ENCODE peak calls at places on chromosomes 5 and 9, in five cellular contexts. One of them, this sample, is unnamed.
A peak's percentile ranks its signal among the peaks of the same experiment; 100 is the strongest.

GRCh38 chr5:127802477-127802865 is 99.3 kb downstream of the CCDC192 start:
- DNase-seq in GM23248: peak; percentile 42
- DNase-seq in CD4-positive, CD25-positive, alpha-beta regulatory T cell: no peak
- DNase-seq in endodermal cell: no peak
- DNase-seq in naive thymus-derived CD4-positive, alpha-beta T cell: no peak
- DNase-seq in this sample: no peak

GRCh38 chr9:130450344-130451003 is 5.7 kb downstream of the ASS1 start:
- DNase-seq in CD4-positive, CD25-positive, alpha-beta regulatory T cell: no peak
- DNase-seq in naive thymus-derived CD4-positive, alpha-beta T cell: no peak
- DNase-seq in endodermal cell: peak; percentile 72
- DNase-seq in GM23248: no peak
- DNase-seq in this sample: no peak

GRCh38 chr5:126450388-126450787 is 27.2 kb downstream of the GRAMD2B start:
- DNase-seq in endodermal cell: no peak
- DNase-seq in GM23248: no peak
- DNase-seq in CD4-positive, CD25-positive, alpha-beta regulatory T cell: peak; percentile 58
- DNase-seq in naive thymus-derived CD4-positive, alpha-beta T cell: peak; percentile 51
- DNase-seq in this sample: no peak

GRCh38 chr9:134535171-134535570 is 106.4 kb upstream of the COL5A1 start:
- DNase-seq in naive thymus-derived CD4-positive, alpha-beta T cell: no peak
- DNase-seq in endodermal cell: no peak
- DNase-seq in CD4-positive, CD25-positive, alpha-beta regulatory T cell: no peak
- DNase-seq in GM23248: no peak
- DNase-seq in this sample: no peak

GRCh38 chr9:129720181-129720864 is 32.5 kb downstream of the PTGES start:
- DNase-seq in endodermal cell: peak; percentile 91
- DNase-seq in CD4-positive, CD25-positive, alpha-beta regulatory T cell: no peak
- DNase-seq in GM23248: no peak
- DNase-seq in naive thymus-derived CD4-positive, alpha-beta T cell: no peak
- DNase-seq in this sample: no peak

GRCh38 chr5:66558562-66558961 is 37.6 kb upstream of the MAST4 start:
- DNase-seq in naive thymus-derived CD4-positive, alpha-beta T cell: no peak
- DNase-seq in endodermal cell: no peak
- DNase-seq in GM23248: no peak
- DNase-seq in CD4-positive, CD25-positive, alpha-beta regulatory T cell: no peak
- DNase-seq in this sample: no peak

GRCh38 chr5:165626161-165626560 is 2120.7 kb downstream of the MAT2B start:
- DNase-seq in CD4-positive, CD25-positive, alpha-beta regulatory T cell: no peak
- DNase-seq in endodermal cell: no peak
- DNase-seq in naive thymus-derived CD4-positive, alpha-beta T cell: no peak
- DNase-seq in GM23248: no peak
- DNase-seq in this sample: no peak

GRCh38 chr5:59760798-59761348 is 132.7 kb downstream of the PDE4D start:
- DNase-seq in naive thymus-derived CD4-positive, alpha-beta T cell: no peak
- DNase-seq in GM23248: peak; percentile 84
- DNase-seq in endodermal cell: no peak
- DNase-seq in CD4-positive, CD25-positive, alpha-beta regulatory T cell: no peak
- DNase-seq in this sample: no peak

GRCh38 chr9:79028101-79028500 is 543.7 kb upstream of the TLE4 start:
- DNase-seq in CD4-positive, CD25-positive, alpha-beta regulatory T cell: no peak
- DNase-seq in naive thymus-derived CD4-positive, alpha-beta T cell: no peak
- DNase-seq in GM23248: peak; percentile 43
- DNase-seq in endodermal cell: no peak
- DNase-seq in this sample: no peak

GRCh38 chr5:53031695-53032096 is 42.5 kb downstream of the ITGA2 start:
- DNase-seq in GM23248: peak; percentile 73
- DNase-seq in naive thymus-derived CD4-positive, alpha-beta T cell: peak; percentile 68
- DNase-seq in endodermal cell: no peak
- DNase-seq in CD4-positive, CD25-positive, alpha-beta regulatory T cell: no peak
- DNase-seq in this sample: no peak

GRCh38 chr5:110909950-110910349 is 161.6 kb upstream of the TSLP start:
- DNase-seq in CD4-positive, CD25-positive, alpha-beta regulatory T cell: no peak
- DNase-seq in GM23248: peak; percentile 36
- DNase-seq in endodermal cell: no peak
- DNase-seq in naive thymus-derived CD4-positive, alpha-beta T cell: no peak
- DNase-seq in this sample: no peak

GRCh38 chr9:131654857-131655577 is 84.9 kb downstream of the RAPGEF1 start:
- DNase-seq in naive thymus-derived CD4-positive, alpha-beta T cell: no peak
- DNase-seq in CD4-positive, CD25-positive, alpha-beta regulatory T cell: no peak
- DNase-seq in endodermal cell: no peak
- DNase-seq in GM23248: no peak
- DNase-seq in this sample: no peak

GRCh38 chr5:149403923-149404745 is 25.0 kb upstream of the IL17B start:
- DNase-seq in GM23248: peak; percentile 94
- DNase-seq in CD4-positive, CD25-positive, alpha-beta regulatory T cell: no peak
- DNase-seq in naive thymus-derived CD4-positive, alpha-beta T cell: no peak
- DNase-seq in endodermal cell: no peak
- DNase-seq in this sample: no peak

GRCh38 chr5:93596676-93597441 is 13.8 kb downstream of the NR2F1 start:
- DNase-seq in naive thymus-derived CD4-positive, alpha-beta T cell: no peak
- DNase-seq in endodermal cell: peak; percentile 92
- DNase-seq in CD4-positive, CD25-positive, alpha-beta regulatory T cell: no peak
- DNase-seq in GM23248: no peak
- DNase-seq in this sample: no peak

GRCh38 chr5:152405145-152405544 is at the start of gene NMUR2:
- DNase-seq in endodermal cell: peak; percentile 89
- DNase-seq in CD4-positive, CD25-positive, alpha-beta regulatory T cell: no peak
- DNase-seq in naive thymus-derived CD4-positive, alpha-beta T cell: no peak
- DNase-seq in GM23248: no peak
- DNase-seq in this sample: no peak

GRCh38 chr5:35012796-35013195 is 35.0 kb downstream of the AGXT2 start:
- DNase-seq in GM23248: no peak
- DNase-seq in CD4-positive, CD25-positive, alpha-beta regulatory T cell: no peak
- DNase-seq in endodermal cell: no peak
- DNase-seq in naive thymus-derived CD4-positive, alpha-beta T cell: no peak
- DNase-seq in this sample: no peak

DNA sequence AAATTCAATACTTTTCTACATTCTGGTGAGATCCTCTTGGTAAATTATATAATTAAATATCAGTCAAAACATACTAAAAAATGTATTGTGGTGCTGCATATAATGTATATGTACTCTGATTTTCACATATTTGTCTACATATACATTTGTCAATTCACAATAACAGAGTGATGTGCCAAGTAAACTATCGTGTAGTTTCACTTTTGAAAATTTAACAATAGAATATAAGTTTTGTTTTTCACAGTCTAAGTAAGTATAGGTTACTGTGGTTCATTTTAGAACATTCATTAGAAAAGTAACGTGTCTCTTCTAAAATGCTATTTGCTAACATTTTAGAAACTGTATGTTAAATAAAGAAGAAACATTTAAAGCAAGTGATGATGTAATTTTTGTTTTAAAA is 73.6 kb downstream of the NR3C1 start:
- DNase-seq in GM23248: no peak
- DNase-seq in CD4-positive, CD25-positive, alpha-beta regulatory T cell: no peak
- DNase-seq in endodermal cell: no peak
- DNase-seq in naive thymus-derived CD4-positive, alpha-beta T cell: no peak
- DNase-seq in this sample: no peak
- H3K9me3 ChIP-seq in GM23248: no peaks in the 10 kb centered on the region
- H3K9me3 ChIP-seq in CD4-positive, CD25-positive, alpha-beta regulatory T cell: no peaks in the 10 kb centered on the region
- H3K9me3 ChIP-seq in endodermal cell: peaks cover 29% of the 10 kb centered on the region
- H3K9me3 ChIP-seq in naive thymus-derived CD4-positive, alpha-beta T cell: no peaks in the 10 kb centered on the region
- H3K9me3 ChIP-seq in this sample: no peaks in the 10 kb centered on the region

DNA sequence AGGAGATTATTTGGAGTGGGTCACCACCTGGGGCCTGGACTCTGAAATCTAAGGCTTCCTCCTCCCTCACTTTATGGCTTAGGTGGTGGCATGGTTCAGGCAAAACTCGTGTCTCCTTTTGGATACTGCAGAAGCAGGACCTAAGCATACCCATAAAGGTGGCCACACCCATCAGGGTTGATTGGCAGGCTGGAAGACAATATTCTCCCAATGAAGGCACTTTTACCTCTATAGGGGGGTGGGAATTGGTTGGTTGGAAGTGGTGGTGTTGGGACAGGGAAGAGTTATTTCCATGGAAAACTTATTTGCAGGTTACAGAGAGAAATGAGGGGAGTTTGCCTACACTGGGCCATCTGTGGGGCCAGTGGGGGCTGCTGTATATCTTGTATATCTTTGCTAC is 39.7 kb downstream of the CNOT6 start:
- DNase-seq in GM23248: no peak
- DNase-seq in endodermal cell: no peak
- DNase-seq in naive thymus-derived CD4-positive, alpha-beta T cell: no peak
- DNase-seq in CD4-positive, CD25-positive, alpha-beta regulatory T cell: no peak
- DNase-seq in this sample: no peak
- H3K9me3 ChIP-seq in GM23248: no peaks in the 10 kb centered on the region
- H3K9me3 ChIP-seq in endodermal cell: peaks cover 49% of the 10 kb centered on the region
- H3K9me3 ChIP-seq in naive thymus-derived CD4-positive, alpha-beta T cell: no peaks in the 10 kb centered on the region
- H3K9me3 ChIP-seq in CD4-positive, CD25-positive, alpha-beta regulatory T cell: no peaks in the 10 kb centered on the region
- H3K9me3 ChIP-seq in this sample: no peaks in the 10 kb centered on the region

GRCh38 chr5:18985397-18985796 is 1002.6 kb downstream of the CDH18 start:
- DNase-seq in naive thymus-derived CD4-positive, alpha-beta T cell: no peak
- DNase-seq in CD4-positive, CD25-positive, alpha-beta regulatory T cell: no peak
- DNase-seq in endodermal cell: no peak
- DNase-seq in GM23248: no peak
- DNase-seq in this sample: no peak
- H3K9me3 ChIP-seq in naive thymus-derived CD4-positive, alpha-beta T cell: no peaks in the 10 kb centered on the region
- H3K9me3 ChIP-seq in CD4-positive, CD25-positive, alpha-beta regulatory T cell: no peaks in the 10 kb centered on the region
- H3K9me3 ChIP-seq in endodermal cell: peaks cover 16% of the 10 kb centered on the region
- H3K9me3 ChIP-seq in GM23248: no peaks in the 10 kb centered on the region
- H3K9me3 ChIP-seq in this sample: no peaks in the 10 kb centered on the region

GRCh38 chr5:179294131-179294780 is 51.0 kb downstream of the ADAMTS2 start:
- DNase-seq in endodermal cell: no peak
- DNase-seq in GM23248: peak; percentile 59
- DNase-seq in naive thymus-derived CD4-positive, alpha-beta T cell: no peak
- DNase-seq in CD4-positive, CD25-positive, alpha-beta regulatory T cell: no peak
- DNase-seq in this sample: no peak
- H3K9me3 ChIP-seq in endodermal cell: peaks cover 8% of the 10 kb centered on the region
- H3K9me3 ChIP-seq in GM23248: no peaks in the 10 kb centered on the region
- H3K9me3 ChIP-seq in naive thymus-derived CD4-positive, alpha-beta T cell: peaks cover 14% of the 10 kb centered on the region
- H3K9me3 ChIP-seq in CD4-positive, CD25-positive, alpha-beta regulatory T cell: no peaks in the 10 kb centered on the region
- H3K9me3 ChIP-seq in this sample: no peaks in the 10 kb centered on the region